ENCODE peak calls at places on chromosome 13, in six cellular contexts. D, L, Z, P, R and U are unnamed samples.

GRCh38 chr13:99354371-99354951 is 47.3 kb upstream of the GPR183 start:
- DNase-seq in D (no peak), L (no peak), Z (no peak), P (no peak), R (no peak), U (peak; percentile 30)

GRCh38 chr13:80262051-80262695 is 78.8 kb downstream of the SPRY2 start:
- DNase-seq in L (no peak), R (no peak), Z (no peak), P (no peak), D (no peak), U (no peak)

GRCh38 chr13:45807520-45808099 is 43.9 kb downstream of the SIAH3 start:
- DNase-seq in L (no peak), R (peak; percentile 60), Z (peak; percentile 50), P (peak; percentile 36), D (peak; percentile 66), U (peak; percentile 56)

GRCh38 chr13:47004022-47004421 is 107.2 kb upstream of the HTR2A start:
- DNase-seq in R (peak; percentile 38), Z (peak; percentile 31), D (peak; percentile 13), P (no peak), L (no peak), U (no peak)

GRCh38 chr13:25167349-25167748 is 4.7 kb downstream of the AMER2 start:
- DNase-seq in R (no peak), D (no peak), Z (no peak), L (no peak), P (no peak), U (no peak)

GRCh38 chr13:71913717-71914116 is 46.7 kb upstream of the DACH1 start:
- DNase-seq in D (no peak), Z (no peak), L (no peak), R (no peak), P (no peak), U (no peak)

GRCh38 chr13:113666324-113666660 is 727 bp upstream of the GRK1 start:
- DNase-seq in D (no peak), R (no peak), P (no peak), Z (no peak), L (no peak), U (no peak)

GRCh38 chr13:97567510-97568243 is 133.7 kb downstream of the RAP2A start:
- DNase-seq in R (peak; percentile 58), Z (peak; percentile 76), P (no peak), D (no peak), L (no peak), U (peak; percentile 47)

GRCh38 chr13:33372251-33372919 is 86.8 kb upstream of the STARD13 start:
- DNase-seq in L (no peak), Z (no peak), P (no peak), R (peak; percentile 16), D (no peak), U (no peak)

GRCh38 chr13:73898276-73898675 is 235.9 kb downstream of the KLF12 start:
- DNase-seq in R (no peak), D (no peak), P (no peak), Z (no peak), L (no peak), U (no peak)

GRCh38 chr13:111176421-111176820 is 61.3 kb downstream of the ARHGEF7 start:
- DNase-seq in P (no peak), D (no peak), Z (no peak), R (no peak), L (no peak), U (no peak)

GRCh38 chr13:22175815-22176214 is 504.9 kb downstream of the FGF9 start:
- DNase-seq in R (no peak), Z (no peak), L (no peak), D (no peak), P (no peak), U (no peak)

GRCh38 chr13:49904729-49905456 is 31.2 kb downstream of the SPRYD7 start:
- DNase-seq in L (no peak), P (no peak), Z (no peak), R (no peak), D (no peak), U (no peak)

GRCh38 chr13:110963554-110963970 is 48.7 kb upstream of the ANKRD10 start:
- DNase-seq in R (no peak), D (no peak), L (no peak), P (no peak), Z (no peak), U (no peak)

GRCh38 chr13:82341116-82341515 is 1541.2 kb downstream of the SLITRK1 start:
- DNase-seq in R (no peak), D (no peak), P (no peak), Z (no peak), L (no peak), U (no peak)

GRCh38 chr13:80237646-80238045 is 103.3 kb downstream of the SPRY2 start:
- DNase-seq in Z (no peak), R (peak; percentile 10), L (no peak), P (no peak), D (no peak), U (no peak)

GRCh38 chr13:50370303-50370950 is 355.2 kb downstream of the KCNRG start:
- DNase-seq in Z (no peak), R (no peak), L (no peak), P (peak; percentile 70), D (no peak), U (no peak)

GRCh38 chr13:107669356-107669755 is 546.0 kb downstream of the LIG4 start:
- DNase-seq in P (no peak), D (no peak), L (no peak), R (peak; percentile 49), Z (no peak), U (no peak)

GRCh38 chr13:26011996-26012688 is 39.7 kb downstream of the SHISA2 start:
- DNase-seq in Z (peak; percentile 15), L (no peak), R (no peak), D (no peak), P (no peak), U (no peak)

GRCh38 chr13:53417601-53418000 is 389.0 kb downstream of the OLFM4 start:
- DNase-seq in D (no peak), L (no peak), P (no peak), Z (no peak), R (no peak), U (no peak)

GRCh38 chr13:112067871-112068305 is 939 bp downstream of the SOX1 start:
- DNase-seq in Z (no peak), P (no peak), D (peak; percentile 34), R (peak; percentile 25), L (no peak), U (peak; percentile 38)

GRCh38 chr13:71871180-71871754 is 4.3 kb upstream of the DACH1 start:
- DNase-seq in P (no peak), Z (no peak), D (no peak), R (no peak), L (no peak), U (no peak)

GRCh38 chr13:23460309-23460708 is 26.8 kb upstream of the SACS start:
- DNase-seq in Z (no peak), R (no peak), P (no peak), L (no peak), D (no peak), U (peak; percentile 43)

GRCh38 chr13:26376430-26376829 is 122.5 kb downstream of the CDK8 start:
- DNase-seq in P (no peak), R (no peak), L (no peak), Z (no peak), D (no peak), U (no peak)

GRCh38 chr13:69324109-69324886 is 783.3 kb upstream of the ATXN8OS start:
- DNase-seq in L (no peak), D (peak; percentile 29), R (peak; percentile 1), P (peak; percentile 4), Z (no peak), U (no peak)

GRCh38 chr13:113275387-113275786 is 21.7 kb upstream of the LAMP1 start:
- DNase-seq in D (peak; percentile 58), P (peak; percentile 40), L (no peak), R (peak; percentile 77), Z (peak; percentile 66), U (peak; percentile 29)

GRCh38 chr13:51912091-51912490 is 50.3 kb downstream of the CCDC70 start:
- DNase-seq in Z (peak; percentile 5), P (peak; percentile 23), D (no peak), L (no peak), R (no peak), U (no peak)

GRCh38 chr13:45242070-45242469 is 41.2 kb upstream of the KCTD4 start:
- DNase-seq in P (no peak), R (peak; percentile 56), Z (peak; percentile 73), D (peak; percentile 23), L (no peak), U (no peak)

GRCh38 chr13:98216711-98217110 is 39.6 kb upstream of the RNF113B start:
- DNase-seq in P (no peak), Z (no peak), R (no peak), L (no peak), D (no peak), U (no peak)

GRCh38 chr13:83881917-83882625 is at the start of gene SLITRK1:
- DNase-seq in D (peak; percentile 91), R (peak; percentile 59), Z (peak; percentile 50), L (peak; percentile 38), P (no peak), U (peak; percentile 10)

GRCh38 chr13:100689191-100689590 is 14.6 kb upstream of the TMTC4 start:
- DNase-seq in L (no peak), Z (no peak), P (no peak), D (no peak), R (no peak), U (no peak)

GRCh38 chr13:100694722-100695644 is 20.4 kb upstream of the TMTC4 start:
- DNase-seq in L (no peak), D (peak; percentile 71), Z (peak; percentile 90), P (no peak), R (peak; percentile 65), U (no peak)
- TF ChIP-seq CTCF in L (no peak), D (peak; percentile 88), Z (peak; percentile 83), P (peak; percentile 52), R (peak; percentile 68), U (no peak)

DNA sequence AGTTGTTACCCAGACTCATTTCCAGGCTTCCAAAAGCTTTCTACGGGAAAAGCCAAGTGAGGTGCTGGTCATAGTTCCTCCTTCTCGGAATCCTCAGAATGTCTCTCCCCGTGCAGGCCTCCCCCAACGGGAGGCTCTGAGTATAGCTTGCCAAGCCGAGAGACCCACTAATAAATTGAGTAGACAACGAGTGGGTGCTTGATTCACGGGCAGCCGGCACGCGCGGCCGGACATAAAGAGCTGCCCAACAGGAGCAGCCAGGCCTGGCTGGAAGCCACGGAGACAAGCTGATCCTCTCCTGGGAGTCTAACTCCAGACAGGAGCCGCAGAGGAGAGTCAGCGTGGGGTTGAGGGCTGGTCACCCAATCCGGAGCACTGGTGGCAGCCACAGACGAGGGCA is 43.4 kb upstream of the MEDAG start:
- DNase-seq in L (no peak), Z (peak; percentile 48), P (no peak), R (no peak), D (no peak), U (no peak)
- TF ChIP-seq CTCF in L (no peak), Z (peak; percentile 9), P (no peak), R (no peak), D (no peak), U (no peak)

GRCh38 chr13:20847298-20847697 is 55.2 kb downstream of the XPO4 start:
- DNase-seq in P (no peak), R (peak; percentile 42), L (no peak), D (peak; percentile 86), Z (peak; percentile 52), U (no peak)
- TF ChIP-seq CTCF in P (no peak), R (no peak), L (no peak), D (no peak), Z (no peak), U (no peak)

DNA sequence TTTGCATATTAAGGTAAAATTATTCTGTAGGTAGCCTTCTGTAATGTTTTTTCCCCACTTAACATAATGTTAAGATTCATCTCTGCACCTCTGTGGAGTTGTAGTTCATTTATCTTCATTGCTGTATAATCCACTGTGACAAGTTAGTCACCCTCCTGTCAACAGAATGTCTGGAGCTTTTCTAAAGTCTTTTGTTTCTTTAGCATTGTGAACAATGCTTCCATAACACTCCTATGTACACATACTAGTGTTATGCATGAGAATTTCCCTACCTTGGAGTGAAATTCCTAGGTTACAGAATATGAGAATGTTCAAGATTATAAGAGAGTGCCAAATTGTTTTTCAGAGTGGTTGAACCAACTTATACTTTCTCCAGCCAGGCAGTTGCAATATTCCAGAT is 113.5 kb downstream of the COG6 start:
- DNase-seq in D (no peak), P (no peak), Z (no peak), L (no peak), R (no peak), U (no peak)
- TF ChIP-seq CTCF in D (no peak), P (no peak), Z (no peak), L (no peak), R (no peak), U (no peak)